ENCODE peak calls at places on chromosomes 4 and X, in six cellular contexts. One of them, this sample, is unnamed. For H3K4me1, the result is how much of the 10 kb centered on the place peaks cover.

GRCh38 chr4:96483308-96484030 is 643.6 kb downstream of the PDHA2 start:
- DNase-seq in A549: no peak
- DNase-seq in neural progenitor cell: peak
- DNase-seq in right lobe of liver: no peak
- DNase-seq in kidney: no peak
- DNase-seq in mucosa of descending colon: no peak
- DNase-seq in this sample: no peak

GRCh38 chr4:108129226-108129625 is 39.5 kb downstream of the LEF1 start:
- DNase-seq in right lobe of liver: no peak
- DNase-seq in kidney: no peak
- DNase-seq in neural progenitor cell: no peak
- DNase-seq in mucosa of descending colon: no peak
- DNase-seq in A549: no peak
- DNase-seq in this sample: no peak

GRCh38 chr4:36944227-36944626 is 300.3 kb upstream of the NWD2 start:
- DNase-seq in kidney: no peak
- DNase-seq in right lobe of liver: no peak
- DNase-seq in neural progenitor cell: no peak
- DNase-seq in A549: no peak
- DNase-seq in mucosa of descending colon: no peak
- DNase-seq in this sample: no peak

GRCh38 chrX:40887476-40887875 is 152.1 kb upstream of the MED14 start:
- DNase-seq in neural progenitor cell: no peak
- DNase-seq in kidney: no peak
- DNase-seq in A549: no peak
- DNase-seq in mucosa of descending colon: no peak
- DNase-seq in right lobe of liver: no peak
- DNase-seq in this sample: no peak

GRCh38 chr4:140635606-140636005 is 66.8 kb upstream of the UCP1 start:
- DNase-seq in kidney: peak
- DNase-seq in right lobe of liver: no peak
- DNase-seq in mucosa of descending colon: peak
- DNase-seq in neural progenitor cell: peak
- DNase-seq in A549: peak
- DNase-seq in this sample: peak

GRCh38 chrX:123108513-123109427 is 75.3 kb upstream of the GRIA3 start:
- DNase-seq in mucosa of descending colon: no peak
- DNase-seq in A549: no peak
- DNase-seq in right lobe of liver: no peak
- DNase-seq in neural progenitor cell: no peak
- DNase-seq in kidney: no peak
- DNase-seq in this sample: no peak

GRCh38 chrX:137363559-137363958 is 202.4 kb upstream of the ZIC3 start:
- DNase-seq in mucosa of descending colon: no peak
- DNase-seq in kidney: no peak
- DNase-seq in right lobe of liver: no peak
- DNase-seq in A549: no peak
- DNase-seq in neural progenitor cell: peak
- DNase-seq in this sample: no peak

GRCh38 chr4:118281611-118282442 is 71.0 kb downstream of the PRSS12 start:
- DNase-seq in neural progenitor cell: peak
- DNase-seq in right lobe of liver: no peak
- DNase-seq in kidney: peak
- DNase-seq in A549: no peak
- DNase-seq in mucosa of descending colon: no peak
- DNase-seq in this sample: no peak

GRCh38 chr4:80197132-80197573 is at the start of gene PRDM8:
- DNase-seq in mucosa of descending colon: no peak
- DNase-seq in neural progenitor cell: peak
- DNase-seq in right lobe of liver: no peak
- DNase-seq in kidney: peak
- DNase-seq in A549: no peak
- DNase-seq in this sample: peak

GRCh38 chr4:111883557-111883999 is 261.7 kb upstream of the FAM241A start:
- DNase-seq in kidney: no peak
- DNase-seq in mucosa of descending colon: no peak
- DNase-seq in A549: no peak
- DNase-seq in right lobe of liver: no peak
- DNase-seq in neural progenitor cell: peak
- DNase-seq in this sample: no peak

GRCh38 chr4:125044886-125045285 is 269.9 kb upstream of the FAT4 start:
- DNase-seq in kidney: no peak
- DNase-seq in mucosa of descending colon: no peak
- DNase-seq in right lobe of liver: no peak
- DNase-seq in neural progenitor cell: no peak
- DNase-seq in A549: no peak
- DNase-seq in this sample: no peak

GRCh38 chr4:170247585-170247984 is 157.8 kb upstream of the AADAT start:
- DNase-seq in A549: no peak
- DNase-seq in right lobe of liver: no peak
- DNase-seq in mucosa of descending colon: no peak
- DNase-seq in neural progenitor cell: no peak
- DNase-seq in kidney: no peak
- DNase-seq in this sample: no peak

GRCh38 chr4:88219099-88219498 is 60.7 kb upstream of the ABCG2 start:
- DNase-seq in kidney: no peak
- DNase-seq in neural progenitor cell: peak
- DNase-seq in mucosa of descending colon: no peak
- DNase-seq in A549: peak
- DNase-seq in right lobe of liver: no peak
- DNase-seq in this sample: no peak

GRCh38 chr4:95193391-95194224 is 355.2 kb downstream of the UNC5C start:
- DNase-seq in mucosa of descending colon: no peak
- DNase-seq in right lobe of liver: no peak
- DNase-seq in kidney: no peak
- DNase-seq in A549: no peak
- DNase-seq in neural progenitor cell: no peak
- DNase-seq in this sample: no peak

GRCh38 chrX:16487620-16488380 is 162.2 kb upstream of the S100G start:
- DNase-seq in kidney: no peak
- DNase-seq in neural progenitor cell: no peak
- DNase-seq in right lobe of liver: no peak
- DNase-seq in A549: no peak
- DNase-seq in mucosa of descending colon: no peak
- DNase-seq in this sample: no peak

GRCh38 chr4:132838244-132838643 is 310.9 kb upstream of the PCDH10 start:
- DNase-seq in right lobe of liver: no peak
- DNase-seq in A549: no peak
- DNase-seq in neural progenitor cell: no peak
- DNase-seq in mucosa of descending colon: no peak
- DNase-seq in kidney: no peak
- DNase-seq in this sample: no peak

GRCh38 chr4:64935469-64936001 is 526.3 kb upstream of the TECRL start:
- DNase-seq in kidney: no peak
- DNase-seq in A549: no peak
- DNase-seq in right lobe of liver: no peak
- DNase-seq in neural progenitor cell: no peak
- DNase-seq in mucosa of descending colon: no peak
- DNase-seq in this sample: no peak

GRCh38 chrX:14356401-14356800 is 172.9 kb upstream of the GLRA2 start:
- DNase-seq in kidney: no peak
- DNase-seq in A549: no peak
- DNase-seq in right lobe of liver: no peak
- DNase-seq in neural progenitor cell: no peak
- DNase-seq in mucosa of descending colon: no peak
- DNase-seq in this sample: no peak

GRCh38 chrX:82127228-82128123 is 925.6 kb downstream of the SH3BGRL start:
- DNase-seq in A549: no peak
- DNase-seq in kidney: no peak
- DNase-seq in right lobe of liver: no peak
- DNase-seq in neural progenitor cell: no peak
- DNase-seq in mucosa of descending colon: no peak
- DNase-seq in this sample: no peak
- H3K4me1 ChIP-seq in A549: under half
- H3K4me1 ChIP-seq in kidney: under half
- H3K4me1 ChIP-seq in right lobe of liver: under half
- H3K4me1 ChIP-seq in neural progenitor cell: under half
- H3K4me1 ChIP-seq in mucosa of descending colon: under half
- H3K4me1 ChIP-seq in this sample: under half

GRCh38 chr4:85829276-85830051 is 354.5 kb downstream of the ARHGAP24 start:
- DNase-seq in mucosa of descending colon: no peak
- DNase-seq in neural progenitor cell: no peak
- DNase-seq in kidney: no peak
- DNase-seq in right lobe of liver: no peak
- DNase-seq in A549: no peak
- DNase-seq in this sample: no peak
- H3K4me1 ChIP-seq in mucosa of descending colon: under half
- H3K4me1 ChIP-seq in neural progenitor cell: under half
- H3K4me1 ChIP-seq in kidney: under half
- H3K4me1 ChIP-seq in right lobe of liver: under half
- H3K4me1 ChIP-seq in A549: under half
- H3K4me1 ChIP-seq in this sample: under half

GRCh38 chr4:128350449-128351045 is 62.9 kb upstream of the PGRMC2 start:
- DNase-seq in A549: no peak
- DNase-seq in neural progenitor cell: no peak
- DNase-seq in kidney: no peak
- DNase-seq in mucosa of descending colon: no peak
- DNase-seq in right lobe of liver: peak
- DNase-seq in this sample: no peak

GRCh38 chr4:128351502-128351901 is 63.9 kb upstream of the PGRMC2 start:
- DNase-seq in right lobe of liver: no peak
- DNase-seq in kidney: no peak
- DNase-seq in A549: no peak
- DNase-seq in neural progenitor cell: no peak
- DNase-seq in mucosa of descending colon: no peak
- DNase-seq in this sample: no peak

GRCh38 chr4:128347175-128347868 is 59.7 kb upstream of the PGRMC2 start:
- DNase-seq in neural progenitor cell: no peak
- DNase-seq in right lobe of liver: no peak
- DNase-seq in kidney: no peak
- DNase-seq in mucosa of descending colon: no peak
- DNase-seq in A549: no peak
- DNase-seq in this sample: no peak

GRCh38 chr4:128347930-128348660 is 60.5 kb upstream of the PGRMC2 start:
- DNase-seq in neural progenitor cell: no peak
- DNase-seq in right lobe of liver: no peak
- DNase-seq in kidney: no peak
- DNase-seq in A549: no peak
- DNase-seq in mucosa of descending colon: no peak
- DNase-seq in this sample: no peak

GRCh38 chr4:128349921-128350320 is 62.3 kb upstream of the PGRMC2 start:
- DNase-seq in mucosa of descending colon: no peak
- DNase-seq in A549: peak
- DNase-seq in kidney: no peak
- DNase-seq in neural progenitor cell: no peak
- DNase-seq in right lobe of liver: no peak
- DNase-seq in this sample: no peak
- H3K4me1 ChIP-seq in mucosa of descending colon: under half
- H3K4me1 ChIP-seq in A549: half or more
- H3K4me1 ChIP-seq in kidney: under half
- H3K4me1 ChIP-seq in neural progenitor cell: under half
- H3K4me1 ChIP-seq in right lobe of liver: under half
- H3K4me1 ChIP-seq in this sample: under half

DNA sequence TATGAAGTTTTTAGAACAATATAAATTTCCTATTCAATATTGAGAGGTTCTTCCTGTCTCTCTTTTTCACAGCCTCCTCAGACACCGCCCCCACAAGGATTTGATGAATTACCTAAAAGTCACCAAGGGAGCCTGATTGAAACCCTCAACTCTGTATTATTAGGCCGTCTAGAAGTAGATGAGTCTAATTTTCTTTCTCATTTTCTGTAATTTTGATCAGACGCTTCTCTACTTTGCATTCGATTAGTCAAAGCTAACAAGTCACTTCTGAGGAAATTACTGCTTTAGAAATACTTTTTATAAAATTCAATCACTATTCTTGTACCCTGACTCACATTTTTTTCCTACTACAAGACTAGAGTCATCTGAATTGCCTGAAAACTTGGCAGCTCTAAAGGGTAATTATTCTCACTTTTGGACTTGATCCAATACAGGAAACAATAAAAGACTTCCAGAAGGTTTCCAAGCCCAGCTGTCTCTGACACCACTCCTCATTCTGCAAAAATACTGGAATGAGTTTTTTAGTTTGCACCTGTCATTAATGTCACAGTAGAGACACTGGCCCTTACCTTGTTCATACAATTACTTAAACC is 111.2 kb downstream of the ELOVL6 start:
- DNase-seq in kidney: no peak
- DNase-seq in mucosa of descending colon: no peak
- DNase-seq in A549: no peak
- DNase-seq in right lobe of liver: no peak
- DNase-seq in neural progenitor cell: no peak
- DNase-seq in this sample: no peak
- H3K4me1 ChIP-seq in kidney: under half
- H3K4me1 ChIP-seq in mucosa of descending colon: under half
- H3K4me1 ChIP-seq in A549: under half
- H3K4me1 ChIP-seq in right lobe of liver: under half
- H3K4me1 ChIP-seq in neural progenitor cell: under half
- H3K4me1 ChIP-seq in this sample: under half